ENCODE peak calls at places on chromosomes 7 and 10, in six cellular contexts. A is left cardiac atrium; K is stimulated activated CD4-positive, alpha-beta T cell treated with anti-CD3 and anti-CD28 coated beads, Interleukin-4, amount 100 ng/mL, for 48 hours; S is immature natural killer cell; Z is left colon; G is neural crest cell. F is an unnamed sample.

GRCh38 chr10:80185522-80186299 is 19.6 kb downstream of the ANXA11 start:
- DNase-seq in A (peak; percentile 14), K (no peak), S (no peak), Z (no peak), G (no peak), F (no peak)

GRCh38 chr7:133961724-133962123 is 165.4 kb upstream of the LRGUK start:
- DNase-seq in A (no peak), K (no peak), S (peak; percentile 11), Z (no peak), G (no peak), F (no peak)

GRCh38 chr7:7311001-7311400 is 128.7 kb downstream of the C1GALT1 start:
- DNase-seq in A (no peak), K (no peak), S (no peak), Z (no peak), G (no peak), F (no peak)

GRCh38 chr10:78719276-78719675 is 349.5 kb upstream of the ZMIZ1 start:
- DNase-seq in A (no peak), K (no peak), S (no peak), Z (no peak), G (no peak), F (no peak)

GRCh38 chr7:123003539-123004126 is 8.1 kb upstream of the TAS2R16 start:
- DNase-seq in A (no peak), K (no peak), S (no peak), Z (no peak), G (no peak), F (no peak)

GRCh38 chr7:69992938-69993337 is 394.7 kb downstream of the AUTS2 start:
- DNase-seq in A (no peak), K (no peak), S (no peak), Z (no peak), G (no peak), F (no peak)

GRCh38 chr7:108234981-108235450 is 104.9 kb upstream of the LAMB4 start:
- DNase-seq in A (no peak), K (no peak), S (no peak), Z (no peak), G (no peak), F (no peak)

GRCh38 chr7:147805996-147806576 is 784.5 kb upstream of the C7orf33 start:
- DNase-seq in A (no peak), K (no peak), S (no peak), Z (no peak), G (no peak), F (no peak)

GRCh38 chr10:129580010-129580409 is 113.0 kb downstream of the MGMT start:
- DNase-seq in A (no peak), K (no peak), S (no peak), Z (no peak), G (no peak), F (no peak)

GRCh38 chr7:4080013-4080412 is 602.1 kb upstream of the FOXK1 start:
- DNase-seq in A (no peak), K (no peak), S (no peak), Z (no peak), G (no peak), F (no peak)

GRCh38 chr7:92641921-92642511 is 51.8 kb upstream of the FAM133B start:
- DNase-seq in A (no peak), K (peak; percentile 43), S (peak; percentile 20), Z (no peak), G (no peak), F (no peak)